ENCODE peak calls at places on chromosomes 16 and 17, in six cellular contexts. T is HT1080; S is heart right ventricle; Z is NCI-H446; E is activated T-helper 1 cell treated with anti-CD3 and anti-CD28 coated beads, Interleukin-12 subunit alpha, Interleukin-12 subunit beta, Interleukin-2, Interleukin-4 antibody, amounts not matched to agents 30 ng/mL and 10 ng/mL and 1 ng/mL, durations not matched to agents 14 hours and 24 hours and 36 hours; D is cardiac muscle cell. J is an unnamed sample.

GRCh38 chr17:77814091-77814772 is 144.3 kb upstream of the TNRC6C start:
- DNase-seq in T (no peak), S (no peak), Z (no peak), E (no peak), D (no peak), J (no peak)

GRCh38 chr17:35738519-35739133 is 7.2 kb downstream of the RASL10B start:
- DNase-seq in T (no peak), S (no peak), Z (no peak), E (no peak), D (no peak), J (no peak)

GRCh38 chr16:23952128-23953041 is 116.6 kb downstream of the PRKCB start:
- DNase-seq in T (peak), S (no peak), Z (no peak), E (no peak), D (peak), J (no peak)

GRCh38 chr16:87927195-87927562 is 9.2 kb downstream of the CA5A start:
- DNase-seq in T (no peak), S (no peak), Z (no peak), E (no peak), D (no peak), J (no peak)

GRCh38 chr16:89018605-89019158 is 41.7 kb upstream of the CBFA2T3 start:
- DNase-seq in T (peak), S (no peak), Z (no peak), E (no peak), D (no peak), J (no peak)

GRCh38 chr17:32992360-32993033 is 850 bp downstream of the SPACA3 start:
- DNase-seq in T (no peak), S (no peak), Z (no peak), E (no peak), D (no peak), J (no peak)

GRCh38 chr16:84024854-84025253 is 17.7 kb downstream of the SLC38A8 start:
- DNase-seq in T (no peak), S (no peak), Z (no peak), E (no peak), D (peak), J (no peak)

GRCh38 chr16:65846210-65846602 is 520.3 kb upstream of the CDH5 start:
- DNase-seq in T (no peak), S (no peak), Z (no peak), E (no peak), D (no peak), J (no peak)

GRCh38 chr16:48137822-48138221 is 18.0 kb downstream of the ABCC12 start:
- DNase-seq in T (no peak), S (no peak), Z (no peak), E (no peak), D (no peak), J (no peak)

GRCh38 chr16:47136101-47136820 is 7.5 kb downstream of the NETO2 start:
- DNase-seq in T (peak), S (peak), Z (no peak), E (no peak), D (peak), J (no peak)

GRCh38 chr17:17044846-17045561 is 2.7 kb downstream of the MPRIP start:
- DNase-seq in T (peak), S (peak), Z (no peak), E (no peak), D (peak), J (no peak)

GRCh38 chr17:6377906-6378305 is 57.0 kb downstream of the AIPL1 start:
- DNase-seq in T (no peak), S (no peak), Z (no peak), E (no peak), D (no peak), J (no peak)

GRCh38 chr17:13562271-13562800 is 39.4 kb downstream of the HS3ST3A1 start:
- DNase-seq in T (peak), S (no peak), Z (no peak), E (no peak), D (no peak), J (no peak)

GRCh38 chr17:29929006-29929543 is 953 bp downstream of the SSH2 start:
- DNase-seq in T (peak), S (no peak), Z (peak), E (no peak), D (peak), J (peak)

GRCh38 chr16:73365010-73365409 is 317.1 kb upstream of the ZFHX3 start:
- DNase-seq in T (no peak), S (peak), Z (no peak), E (no peak), D (peak), J (peak)

GRCh38 chr17:42436401-42436800 is 13.3 kb upstream of the CAVIN1 start:
- DNase-seq in T (peak), S (peak), Z (no peak), E (no peak), D (peak), J (no peak)

GRCh38 chr17:43418441-43419374 is 19.9 kb downstream of the ARL4D start:
- DNase-seq in T (peak), S (no peak), Z (peak), E (no peak), D (peak), J (peak)

GRCh38 chr16:53960954-53961616 is 257.1 kb downstream of the FTO start:
- DNase-seq in T (no peak), S (no peak), Z (no peak), E (no peak), D (no peak), J (peak)

J was measured in NCI-H1694 treated with DMSO at 0.1 percent for 48 hours.